ENCODE peak calls at places on chromosomes 1 and 21, in six cellular contexts. O is kidney epithelial cell, F is omental fat pad, U is neural progenitor cell, W is BJ, R is ovary. D is an unnamed sample.

GRCh38 chr1:41673355-41673754 is 188.9 kb upstream of the EDN2 start:
- DNase-seq in R (no peak), O (no peak), W (no peak), F (no peak), U (no peak), D (no peak)

GRCh38 chr1:21944261-21945074 is 7.4 kb upstream of the HSPG2 start:
- DNase-seq in R (no peak), F (no peak), U (peak; percentile 94), W (no peak), O (no peak), D (no peak)

GRCh38 chr1:234218078-234218477 is 155.2 kb upstream of the COA6 start:
- DNase-seq in O (no peak), U (no peak), F (no peak), R (no peak), W (no peak), D (no peak)

GRCh38 chr1:209839875-209840491 is 12.2 kb downstream of the UTP25 start:
- DNase-seq in W (peak; percentile 70), R (no peak), U (no peak), F (no peak), O (peak; percentile 95), D (peak; percentile 72)

GRCh38 chr1:220841293-220841692 is 38.0 kb upstream of the HLX start:
- DNase-seq in O (no peak), R (no peak), F (no peak), U (no peak), W (no peak), D (no peak)

GRCh38 chr1:42929434-42930177 is 29.1 kb downstream of the SLC2A1 start:
- DNase-seq in U (no peak), R (no peak), W (no peak), O (no peak), F (no peak), D (no peak)

GRCh38 chr1:247857069-247857985 is at the start of gene TRIM58:
- DNase-seq in W (no peak), R (no peak), O (no peak), F (no peak), U (no peak), D (no peak)

GRCh38 chr1:33343539-33343938 is 22.6 kb upstream of the A3GALT2 start:
- DNase-seq in R (no peak), U (no peak), F (peak; percentile 14), O (no peak), W (no peak), D (no peak)

GRCh38 chr1:201676061-201676644 is 137.2 kb downstream of the NAV1 start:
- DNase-seq in R (no peak), W (no peak), O (no peak), U (peak; percentile 68), F (no peak), D (no peak)

GRCh38 chr21:34009193-34009592 is 64.2 kb upstream of the MRPS6 start:
- DNase-seq in R (no peak), U (no peak), W (no peak), O (no peak), F (no peak), D (no peak)

GRCh38 chr1:206014591-206014990 is 9.1 kb downstream of the CTSE start:
- DNase-seq in F (no peak), R (no peak), U (no peak), W (no peak), O (no peak), D (no peak)

GRCh38 chr1:206013017-206013800 is 10.0 kb upstream of the RAB7B start:
- DNase-seq in F (no peak), W (no peak), U (no peak), O (no peak), R (no peak), D (no peak)

GRCh38 chr1:206012086-206012859 is 9.1 kb upstream of the RAB7B start:
- DNase-seq in F (no peak), R (no peak), W (no peak), O (no peak), U (no peak), D (no peak)

GRCh38 chr1:206010101-206010500 is 6.9 kb upstream of the RAB7B start:
- DNase-seq in W (no peak), R (no peak), U (no peak), O (no peak), F (no peak), D (no peak)

DNA sequence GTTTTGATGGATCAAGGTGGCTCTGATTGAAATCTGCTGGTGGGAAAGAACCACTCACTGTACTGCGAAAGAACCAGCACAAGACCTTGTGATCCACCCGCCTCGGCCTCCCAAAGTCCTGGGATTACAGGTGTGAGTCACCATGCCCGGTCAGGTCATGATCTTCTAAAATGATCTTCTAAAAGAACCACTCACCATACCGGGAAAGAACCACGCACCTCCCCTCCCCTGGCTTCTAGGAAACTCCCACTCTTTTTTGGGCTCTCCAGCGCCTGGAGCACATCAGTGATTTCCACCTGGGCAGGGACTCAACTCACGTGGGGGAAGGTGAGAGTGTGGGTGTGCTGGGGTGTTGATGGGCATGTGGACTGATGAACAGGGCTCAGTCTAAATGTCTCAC is 7.9 kb upstream of the RAB7B start:
- DNase-seq in R (no peak), F (no peak), O (no peak), U (no peak), W (no peak), D (no peak)
- TF ChIP-seq CTCF in R (no peak), F (no peak), O (no peak), U (no peak), W (no peak), D (no peak)

DNA sequence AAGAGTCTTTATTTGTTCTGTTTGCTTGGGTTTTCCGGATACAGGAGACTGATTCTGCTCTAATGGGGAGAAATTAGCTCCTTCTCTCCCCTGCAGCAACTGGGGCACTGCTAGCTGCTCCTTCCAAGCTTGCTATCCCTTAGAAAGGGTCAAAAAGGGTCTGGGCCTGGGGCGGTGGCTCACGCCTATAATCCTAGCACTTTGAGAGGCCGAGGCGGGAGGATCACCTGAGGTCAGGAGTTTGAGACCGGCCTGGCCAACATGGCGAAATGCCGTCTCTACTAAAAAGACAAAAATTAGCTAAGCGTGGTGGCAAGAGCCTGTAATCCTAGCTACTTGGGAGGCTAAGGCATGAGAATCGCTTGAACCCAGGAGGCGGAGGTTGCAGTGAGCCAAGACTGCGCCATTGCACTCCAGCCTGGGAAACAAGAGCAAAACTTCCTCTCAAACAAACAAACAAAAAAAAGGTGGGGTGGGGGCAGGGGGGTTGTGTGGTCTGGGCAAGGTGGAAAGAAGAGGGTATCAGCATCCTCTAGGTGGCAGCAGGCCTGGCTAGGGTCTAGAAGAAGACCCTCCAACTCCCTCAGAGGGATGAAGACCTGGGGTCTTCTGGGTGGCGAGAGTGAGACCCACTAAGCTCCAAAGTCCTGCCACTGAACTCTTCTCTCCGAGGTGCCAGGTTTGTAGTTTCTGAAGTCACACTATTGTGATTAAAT is 15.4 kb upstream of the TBX15 start:
- DNase-seq in U (no peak), F (no peak), W (no peak), R (no peak), O (no peak), D (no peak)
- TF ChIP-seq CTCF in U (peak; percentile 21), F (no peak), W (no peak), R (no peak), O (peak; percentile 7), D (no peak)

DNA sequence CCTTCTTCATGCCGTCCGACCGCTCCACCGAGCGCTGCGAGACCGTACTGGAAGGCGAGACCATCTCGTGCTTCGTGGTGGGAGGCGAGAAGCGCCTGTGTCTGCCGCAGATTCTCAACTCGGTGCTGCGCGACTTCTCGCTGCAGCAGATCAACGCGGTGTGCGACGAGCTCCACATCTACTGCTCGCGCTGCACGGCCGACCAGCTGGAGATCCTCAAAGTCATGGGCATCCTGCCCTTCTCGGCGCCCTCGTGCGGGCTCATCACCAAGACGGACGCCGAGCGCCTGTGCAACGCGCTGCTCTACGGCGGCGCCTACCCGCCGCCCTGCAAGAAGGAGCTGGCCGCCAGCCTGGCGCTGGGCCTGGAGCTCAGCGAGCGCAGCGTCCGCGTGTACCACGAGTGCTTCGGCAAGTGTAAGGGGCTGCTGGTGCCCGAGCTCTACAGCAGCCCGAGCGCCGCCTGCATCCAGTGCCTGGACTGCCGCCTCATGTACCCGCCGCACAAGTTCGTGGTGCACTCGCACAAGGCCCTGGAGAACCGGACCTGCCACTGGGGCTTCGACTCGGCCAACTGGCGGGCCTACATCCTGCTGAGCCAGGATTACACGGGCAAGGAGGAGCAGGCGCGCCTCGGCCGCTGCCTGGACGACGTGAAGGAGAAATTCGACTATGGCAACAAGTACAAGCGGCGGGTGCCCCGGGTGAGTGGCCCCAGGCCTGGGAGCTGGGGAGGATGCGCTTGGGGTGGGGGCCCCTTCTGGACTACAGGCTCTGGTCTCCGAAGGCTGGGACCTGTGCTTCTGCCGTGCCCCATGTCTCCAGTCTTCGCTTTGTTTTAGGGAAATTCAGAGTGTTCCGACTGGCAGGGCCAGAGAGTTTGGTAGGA is 1.2 kb downstream of the SKI start:
- DNase-seq in R (peak; percentile 90), F (no peak), O (no peak), W (no peak), U (peak; percentile 78), D (no peak)
- TF ChIP-seq CTCF in R (no peak), F (no peak), O (no peak), W (no peak), U (no peak), D (no peak)

GRCh38 chr1:147084273-147085096 is 87.8 kb downstream of the PRKAB2 start:
- DNase-seq in U (peak; percentile 85), R (no peak), W (peak; percentile 29), O (peak; percentile 72), F (no peak), D (peak; percentile 8)
- TF ChIP-seq CTCF in U (no peak), R (no peak), W (no peak), O (no peak), F (no peak), D (no peak)

GRCh38 chr1:84506729-84507453 is 510 bp upstream of the GNG5 start:
- DNase-seq in O (no peak), R (no peak), F (no peak), U (no peak), W (no peak), D (no peak)
- TF ChIP-seq CTCF in O (no peak), R (no peak), F (no peak), U (no peak), W (no peak), D (no peak)

GRCh38 chr1:108747898-108748297 is 1.4 kb downstream of the STXBP3 start:
- DNase-seq in R (no peak), F (no peak), O (no peak), W (no peak), U (no peak), D (no peak)

GRCh38 chr1:108749081-108749480 is 2.6 kb downstream of the STXBP3 start:
- DNase-seq in U (no peak), O (no peak), R (no peak), F (no peak), W (no peak), D (no peak)

GRCh38 chr1:108745980-108746381 is 493 bp upstream of the STXBP3 start:
- DNase-seq in O (no peak), R (no peak), U (no peak), F (no peak), W (no peak), D (no peak)

GRCh38 chr1:108747128-108747827 is 804 bp downstream of the STXBP3 start:
- DNase-seq in R (peak; percentile 72), W (peak; percentile 31), O (peak; percentile 52), U (peak; percentile 73), F (peak; percentile 57), D (peak; percentile 48)

GRCh38 chr1:108746382-108747127 is at the start of gene STXBP3:
- DNase-seq in W (peak; percentile 81), F (peak; percentile 98), O (peak; percentile 81), U (peak; percentile 99), R (peak; percentile 100), D (peak; percentile 97)
- TF ChIP-seq CTCF in W (peak; percentile 100), F (peak; percentile 63), O (peak; percentile 97), U (peak; percentile 88), R (peak; percentile 95), D (peak; percentile 99)

GRCh38 chr1:240027059-240027462 is 64.6 kb upstream of the FMN2 start:
- DNase-seq in O (peak; percentile 4), U (peak; percentile 71), F (no peak), R (no peak), W (no peak), D (no peak)
- TF ChIP-seq CTCF in O (peak; percentile 93), U (peak; percentile 95), F (peak; percentile 48), R (peak; percentile 18), W (peak; percentile 90), D (peak; percentile 96)